ENCODE peak calls at places on chromosome 4, in five cellular contexts. K is heart right ventricle, A is fibroblast of lung, Y is epithelial cell of esophagus, U is transverse colon. L is an unnamed sample.

GRCh38 chr4:1489639-1489995 is 83.4 kb upstream of the NKX1-1 start:
- DNase-seq in U (no peak), A (no peak), Y (no peak), K (no peak), L (no peak)

GRCh38 chr4:4843651-4844291 is 15.7 kb upstream of the MSX1 start:
- DNase-seq in A (no peak), Y (no peak), K (no peak), U (no peak), L (no peak)

GRCh38 chr4:142567199-142567598 is 278.9 kb downstream of the INPP4B start:
- DNase-seq in K (no peak), U (peak; percentile 35), Y (peak; percentile 40), A (no peak), L (no peak)

GRCh38 chr4:33013280-33013679 is 2293.1 kb downstream of the PCDH7 start:
- DNase-seq in U (no peak), Y (no peak), A (no peak), K (no peak), L (no peak)

GRCh38 chr4:163492951-163493504 is 1.5 kb upstream of the TMA16 start:
- DNase-seq in U (no peak), Y (no peak), K (no peak), A (no peak), L (peak; percentile 24)

GRCh38 chr4:26671111-26671510 is 87.2 kb downstream of the TBC1D19 start:
- DNase-seq in A (no peak), U (no peak), Y (no peak), K (no peak), L (no peak)

GRCh38 chr4:141802324-141802723 is 165.9 kb downstream of the IL15 start:
- DNase-seq in K (no peak), Y (peak; percentile 4), A (peak; percentile 52), U (no peak), L (peak; percentile 31)

GRCh38 chr4:68736813-68737212 is 66.4 kb upstream of the UGT2B15 start:
- DNase-seq in A (no peak), U (no peak), K (no peak), Y (no peak), L (no peak)

GRCh38 chr4:5029447-5029846 is 10.2 kb upstream of the CYTL1 start:
- DNase-seq in Y (no peak), U (no peak), K (no peak), A (no peak), L (no peak)

GRCh38 chr4:834368-835147 is 8.6 kb upstream of the CPLX1 start:
- DNase-seq in Y (no peak), K (no peak), A (no peak), U (no peak), L (no peak)

GRCh38 chr4:10461091-10461849 is 4.0 kb upstream of the ZNF518B start:
- DNase-seq in Y (peak; percentile 65), K (peak; percentile 15), U (peak; percentile 57), A (peak; percentile 55), L (peak; percentile 74)

GRCh38 chr4:17347445-17347844 is 164.4 kb downstream of the QDPR start:
- DNase-seq in Y (peak; percentile 29), A (peak; percentile 28), K (peak; percentile 17), U (no peak), L (peak; percentile 59)

GRCh38 chr4:3250438-3250955 is 1.5 kb downstream of the MSANTD1 start:
- DNase-seq in K (no peak), A (no peak), U (no peak), Y (no peak), L (no peak)

GRCh38 chr4:56296449-56296990 is 90.8 kb downstream of the AASDH start:
- DNase-seq in K (no peak), Y (no peak), A (no peak), U (no peak), L (no peak)

GRCh38 chr4:4306920-4307319 is 16.9 kb downstream of the ZBTB49 start:
- DNase-seq in A (no peak), Y (no peak), U (no peak), K (no peak), L (no peak)

GRCh38 chr4:173333658-173334084 is 487 bp downstream of the HMGB2 start:
- DNase-seq in A (peak; percentile 39), K (peak; percentile 59), U (peak; percentile 58), Y (peak; percentile 24), L (peak; percentile 40)

GRCh38 chr4:39464886-39465501 is 6.1 kb downstream of the LIAS start:
- DNase-seq in U (no peak), A (peak; percentile 86), K (no peak), Y (peak; percentile 67), L (peak; percentile 92)

GRCh38 chr4:2807571-2807970 is 14.7 kb downstream of the SH3BP2 start:
- DNase-seq in K (no peak), A (no peak), Y (no peak), U (no peak), L (no peak)

GRCh38 chr4:70187216-70187615 is 8.3 kb upstream of the ODAM start:
- DNase-seq in A (no peak), Y (no peak), U (no peak), K (no peak), L (no peak)

GRCh38 chr4:151935411-151935810 is 174.6 kb upstream of the GATB start:
- DNase-seq in Y (no peak), U (no peak), K (no peak), A (no peak), L (no peak)

GRCh38 chr4:38462659-38463058 is 201.3 kb upstream of the KLF3 start:
- DNase-seq in Y (peak; percentile 26), K (no peak), U (peak; percentile 54), A (no peak), L (no peak)

GRCh38 chr4:168825975-168826374 is 184.1 kb downstream of the CBR4 start:
- DNase-seq in K (no peak), U (no peak), Y (no peak), A (no peak), L (no peak)

GRCh38 chr4:2808001-2808400 is 15.1 kb downstream of the SH3BP2 start:
- DNase-seq in A (no peak), K (no peak), U (no peak), Y (no peak), L (no peak)

GRCh38 chr4:74426101-74426500 is 18.8 kb upstream of the AREG start:
- DNase-seq in Y (peak; percentile 69), K (peak; percentile 8), A (peak; percentile 76), U (no peak), L (peak; percentile 95)

GRCh38 chr4:7876096-7876993 is 63.3 kb downstream of the AFAP1 start:
- DNase-seq in U (no peak), A (peak; percentile 62), K (no peak), Y (no peak), L (peak; percentile 72)

GRCh38 chr4:182916483-182917181 is 554 bp downstream of the DCTD start:
- DNase-seq in K (peak; percentile 72), A (peak; percentile 70), Y (peak; percentile 62), U (peak; percentile 72), L (peak; percentile 74)

GRCh38 chr4:153223418-153223792 is 19.2 kb downstream of the TRIM2 start:
- DNase-seq in Y (peak; percentile 21), A (peak; percentile 42), U (no peak), K (no peak), L (peak; percentile 27)
- H3K4me3 ChIP-seq in Y (peak overlapping the region; percentile 58), A (peak overlapping the region; percentile 88), U (peak overlapping the region; percentile 51), K (peak overlapping the region; percentile 89), L (peak overlapping the region; percentile 71)

GRCh38 chr4:6561173-6561516 is 13.8 kb upstream of the MAN2B2 start:
- DNase-seq in U (no peak), Y (peak; percentile 26), K (no peak), A (peak; percentile 21), L (peak; percentile 60)

GRCh38 chr4:6561706-6562371 is 13.2 kb upstream of the MAN2B2 start:
- DNase-seq in U (no peak), A (peak; percentile 4), Y (no peak), K (no peak), L (peak; percentile 36)

GRCh38 chr4:6560416-6561172 is 14.4 kb upstream of the MAN2B2 start:
- DNase-seq in U (no peak), K (no peak), A (peak; percentile 39), Y (peak; percentile 27), L (peak; percentile 73)

GRCh38 chr4:6563935-6564645 is 10.9 kb upstream of the MAN2B2 start:
- DNase-seq in K (no peak), A (no peak), Y (no peak), U (no peak), L (no peak)

DNA sequence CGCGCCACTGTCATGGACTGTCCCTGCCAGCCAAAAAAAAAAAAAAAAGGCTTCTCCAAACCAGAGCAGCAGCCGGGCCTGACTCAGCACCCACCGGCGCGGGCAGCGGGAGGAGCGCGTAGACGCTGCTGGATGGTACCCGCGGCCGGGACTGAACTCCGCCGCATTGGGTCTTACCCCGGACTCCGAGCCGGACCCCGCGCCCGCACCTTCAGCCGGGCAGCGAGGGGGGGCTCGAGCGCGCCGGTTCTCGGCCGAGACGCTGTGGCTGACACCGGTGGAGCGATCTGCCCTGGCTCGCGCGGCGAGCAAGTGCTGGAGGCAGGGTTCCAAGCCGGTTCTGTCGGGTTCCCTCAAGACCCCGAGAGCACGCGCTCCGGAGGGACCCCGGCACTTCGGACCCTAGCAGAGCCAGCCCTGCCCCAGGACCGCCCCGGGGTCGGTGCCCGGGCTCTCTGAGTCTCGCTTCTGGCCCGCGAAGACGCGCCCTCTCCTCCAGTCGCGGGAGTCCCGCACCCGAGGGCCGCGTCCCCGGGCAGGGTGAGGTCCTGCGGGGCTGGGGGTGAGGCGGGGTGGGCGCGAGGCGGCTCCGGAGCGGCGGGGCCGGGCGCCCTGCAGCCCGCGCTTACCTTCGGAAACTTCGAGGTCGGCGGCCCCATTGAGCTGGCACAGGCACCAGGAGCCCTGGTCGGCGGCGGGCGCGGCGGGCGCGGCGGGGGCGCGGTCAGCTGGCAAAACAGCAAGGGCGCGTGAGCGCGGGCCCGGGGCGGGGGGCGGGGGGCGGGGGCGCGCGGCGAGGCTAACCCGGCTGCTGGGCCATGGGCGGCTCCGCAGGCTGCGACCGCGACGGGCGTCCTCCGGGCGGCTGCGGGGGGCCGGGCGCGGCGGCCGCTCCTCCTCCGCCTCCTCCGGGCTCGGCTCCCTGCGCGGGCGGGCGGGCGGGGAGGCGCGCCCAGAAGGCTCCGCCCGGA is 11.8 kb upstream of the MAN2B2 start:
- DNase-seq in U (peak; percentile 36), A (peak; percentile 8), K (no peak), Y (peak; percentile 42), L (no peak)
- H3K4me3 ChIP-seq in U (peak overlapping the region; percentile 11), A (no peak overlapping the region), K (peak overlapping the region; percentile 49), Y (peak overlapping the region; percentile 42), L (peak overlapping the region; percentile 57)

GRCh38 chr4:184958127-184958806 is 60.0 kb upstream of the HELT start:
- DNase-seq in U (no peak), A (no peak), K (no peak), Y (no peak), L (no peak)
- H3K4me3 ChIP-seq in U (no peak overlapping the region), A (no peak overlapping the region), K (no peak overlapping the region), Y (no peak overlapping the region), L (no peak overlapping the region)

DNA sequence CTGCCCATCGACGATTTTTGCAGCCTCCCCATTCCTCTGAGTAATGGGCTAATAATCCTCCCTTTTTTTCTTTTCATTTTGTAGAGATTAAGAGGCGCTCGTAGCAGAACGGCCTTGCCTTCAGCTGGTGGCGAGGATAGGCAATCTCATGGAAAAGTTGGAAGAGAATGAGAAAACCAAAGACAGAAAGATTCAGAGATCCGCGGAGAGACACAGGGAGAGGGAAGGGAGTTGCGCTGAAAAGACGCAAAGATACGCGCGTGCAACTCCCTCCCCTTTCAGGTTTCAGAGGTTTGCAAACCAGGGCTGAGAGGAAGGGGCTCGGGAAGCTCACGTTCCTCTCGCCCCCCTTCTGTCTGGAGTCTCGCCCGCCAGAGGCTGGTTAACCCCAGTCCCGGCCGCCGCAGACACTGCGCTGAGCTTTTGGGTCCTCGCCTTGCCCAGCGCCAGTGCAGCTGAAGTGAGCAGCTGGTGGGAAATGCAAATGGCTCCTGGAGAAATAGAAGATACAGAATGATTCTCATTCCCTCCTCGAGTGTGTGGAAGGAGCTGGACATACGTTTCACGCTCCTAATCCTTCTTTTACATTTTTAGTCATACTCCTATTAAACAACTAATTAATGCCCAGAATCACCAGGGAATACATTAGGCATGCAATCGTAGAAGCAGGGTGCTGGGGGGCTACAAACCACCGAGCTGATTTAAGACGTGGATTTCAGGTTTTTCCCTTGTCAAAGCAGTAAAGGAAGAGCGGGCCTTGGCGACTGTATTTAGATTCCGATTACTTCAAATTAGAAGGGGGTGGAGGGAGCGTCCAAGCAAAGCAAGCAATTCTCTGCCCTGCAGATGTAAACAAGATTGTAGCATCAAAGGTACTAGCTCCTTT is 16.6 kb upstream of the PITX2 start:
- DNase-seq in K (no peak), Y (no peak), A (no peak), U (no peak), L (no peak)
- H3K4me3 ChIP-seq in K (no peak overlapping the region), Y (no peak overlapping the region), A (no peak overlapping the region), U (no peak overlapping the region), L (no peak overlapping the region)

L was measured in choroid plexus epithelial cell.